ENCODE peak calls at places on chromosomes 7 and 10, in eight cellular contexts. One of them, this sample, is unnamed. For H3K4me1, the result is how much of the 10 kb centered on the place peaks cover.

GRCh38 chr10:114058297-114058696 is 14.6 kb downstream of the ADRB1 start:
- DNase-seq in psoas muscle: no peak
- DNase-seq in OCI-LY7: no peak
- DNase-seq in IMR-90: no peak
- DNase-seq in pancreas: no peak
- DNase-seq in CD8-positive, alpha-beta T cell: no peak
- DNase-seq in adrenal gland: no peak
- DNase-seq in cardiac muscle cell: peak
- DNase-seq in this sample: no peak

GRCh38 chr7:45696476-45696875 is 122.3 kb downstream of the ADCY1 start:
- DNase-seq in psoas muscle: no peak
- DNase-seq in OCI-LY7: no peak
- DNase-seq in IMR-90: no peak
- DNase-seq in pancreas: peak
- DNase-seq in CD8-positive, alpha-beta T cell: no peak
- DNase-seq in adrenal gland: no peak
- DNase-seq in cardiac muscle cell: no peak
- DNase-seq in this sample: no peak

GRCh38 chr10:114623661-114624294 is 34.3 kb downstream of the ABLIM1 start:
- DNase-seq in psoas muscle: no peak
- DNase-seq in OCI-LY7: no peak
- DNase-seq in IMR-90: peak
- DNase-seq in pancreas: no peak
- DNase-seq in CD8-positive, alpha-beta T cell: no peak
- DNase-seq in adrenal gland: peak
- DNase-seq in cardiac muscle cell: no peak
- DNase-seq in this sample: no peak

GRCh38 chr10:80454526-80455460 is 683 bp downstream of the TSPAN14 start:
- DNase-seq in psoas muscle: peak
- DNase-seq in OCI-LY7: peak
- DNase-seq in IMR-90: no peak
- DNase-seq in pancreas: peak
- DNase-seq in CD8-positive, alpha-beta T cell: no peak
- DNase-seq in adrenal gland: peak
- DNase-seq in cardiac muscle cell: peak
- DNase-seq in this sample: peak

GRCh38 chr7:107694395-107694794 is 33.8 kb downstream of the SLC26A4 start:
- DNase-seq in psoas muscle: no peak
- DNase-seq in OCI-LY7: no peak
- DNase-seq in IMR-90: peak
- DNase-seq in pancreas: no peak
- DNase-seq in CD8-positive, alpha-beta T cell: no peak
- DNase-seq in adrenal gland: no peak
- DNase-seq in cardiac muscle cell: no peak
- DNase-seq in this sample: no peak

GRCh38 chr7:3149961-3150516 is 106.4 kb upstream of the CARD11 start:
- DNase-seq in psoas muscle: no peak
- DNase-seq in OCI-LY7: peak
- DNase-seq in IMR-90: no peak
- DNase-seq in pancreas: no peak
- DNase-seq in CD8-positive, alpha-beta T cell: no peak
- DNase-seq in adrenal gland: no peak
- DNase-seq in cardiac muscle cell: no peak
- DNase-seq in this sample: no peak

GRCh38 chr10:124063736-124064135 is 29.7 kb downstream of the CHST15 start:
- DNase-seq in psoas muscle: no peak
- DNase-seq in OCI-LY7: peak
- DNase-seq in IMR-90: peak
- DNase-seq in pancreas: peak
- DNase-seq in CD8-positive, alpha-beta T cell: no peak
- DNase-seq in adrenal gland: peak
- DNase-seq in cardiac muscle cell: no peak
- DNase-seq in this sample: no peak

GRCh38 chr7:134996097-134996550 is 9.8 kb downstream of the AGBL3 start:
- DNase-seq in psoas muscle: no peak
- DNase-seq in OCI-LY7: no peak
- DNase-seq in IMR-90: peak
- DNase-seq in pancreas: no peak
- DNase-seq in CD8-positive, alpha-beta T cell: no peak
- DNase-seq in adrenal gland: no peak
- DNase-seq in cardiac muscle cell: no peak
- DNase-seq in this sample: no peak

GRCh38 chr10:88975377-88975720 is 15.2 kb upstream of the FAS start:
- DNase-seq in psoas muscle: no peak
- DNase-seq in OCI-LY7: no peak
- DNase-seq in IMR-90: no peak
- DNase-seq in pancreas: no peak
- DNase-seq in CD8-positive, alpha-beta T cell: no peak
- DNase-seq in adrenal gland: no peak
- DNase-seq in cardiac muscle cell: no peak
- DNase-seq in this sample: no peak

GRCh38 chr7:150945171-150945852 is 32.8 kb downstream of the KCNH2 start:
- DNase-seq in psoas muscle: no peak
- DNase-seq in OCI-LY7: no peak
- DNase-seq in IMR-90: no peak
- DNase-seq in pancreas: peak
- DNase-seq in CD8-positive, alpha-beta T cell: no peak
- DNase-seq in adrenal gland: no peak
- DNase-seq in cardiac muscle cell: no peak
- DNase-seq in this sample: no peak

GRCh38 chr10:80529604-80530003 is 8.1 kb upstream of the SH2D4B start:
- DNase-seq in psoas muscle: peak
- DNase-seq in OCI-LY7: no peak
- DNase-seq in IMR-90: peak
- DNase-seq in pancreas: no peak
- DNase-seq in CD8-positive, alpha-beta T cell: peak
- DNase-seq in adrenal gland: no peak
- DNase-seq in cardiac muscle cell: no peak
- DNase-seq in this sample: no peak

GRCh38 chr10:14371616-14372015 is 40.9 kb upstream of the FRMD4A start:
- DNase-seq in psoas muscle: no peak
- DNase-seq in OCI-LY7: no peak
- DNase-seq in IMR-90: no peak
- DNase-seq in pancreas: no peak
- DNase-seq in CD8-positive, alpha-beta T cell: no peak
- DNase-seq in adrenal gland: no peak
- DNase-seq in cardiac muscle cell: no peak
- DNase-seq in this sample: no peak

GRCh38 chr10:58651742-58652141 is 139.1 kb downstream of the BICC1 start:
- DNase-seq in psoas muscle: no peak
- DNase-seq in OCI-LY7: no peak
- DNase-seq in IMR-90: no peak
- DNase-seq in pancreas: no peak
- DNase-seq in CD8-positive, alpha-beta T cell: no peak
- DNase-seq in adrenal gland: no peak
- DNase-seq in cardiac muscle cell: no peak
- DNase-seq in this sample: no peak

GRCh38 chr7:44401692-44402091 is 76.3 kb upstream of the CAMK2B start:
- DNase-seq in psoas muscle: no peak
- DNase-seq in OCI-LY7: no peak
- DNase-seq in IMR-90: no peak
- DNase-seq in pancreas: no peak
- DNase-seq in CD8-positive, alpha-beta T cell: no peak
- DNase-seq in adrenal gland: no peak
- DNase-seq in cardiac muscle cell: no peak
- DNase-seq in this sample: no peak

GRCh38 chr7:33952824-33953223 is 47.5 kb downstream of the BMPER start:
- DNase-seq in psoas muscle: no peak
- DNase-seq in OCI-LY7: no peak
- DNase-seq in IMR-90: peak
- DNase-seq in pancreas: no peak
- DNase-seq in CD8-positive, alpha-beta T cell: no peak
- DNase-seq in adrenal gland: no peak
- DNase-seq in cardiac muscle cell: no peak
- DNase-seq in this sample: no peak

GRCh38 chr10:112689327-112689726 is 242.3 kb downstream of the VTI1A start:
- DNase-seq in psoas muscle: no peak
- DNase-seq in OCI-LY7: no peak
- DNase-seq in IMR-90: peak
- DNase-seq in pancreas: no peak
- DNase-seq in CD8-positive, alpha-beta T cell: no peak
- DNase-seq in adrenal gland: no peak
- DNase-seq in cardiac muscle cell: peak
- DNase-seq in this sample: no peak

GRCh38 chr10:88152720-88153119 is 289.3 kb downstream of the PTEN start:
- DNase-seq in psoas muscle: no peak
- DNase-seq in OCI-LY7: peak
- DNase-seq in IMR-90: peak
- DNase-seq in pancreas: no peak
- DNase-seq in CD8-positive, alpha-beta T cell: no peak
- DNase-seq in adrenal gland: peak
- DNase-seq in cardiac muscle cell: no peak
- DNase-seq in this sample: no peak

GRCh38 chr7:147022056-147022455 is 905.5 kb downstream of the CNTNAP2 start:
- DNase-seq in psoas muscle: no peak
- DNase-seq in OCI-LY7: no peak
- DNase-seq in IMR-90: no peak
- DNase-seq in pancreas: no peak
- DNase-seq in CD8-positive, alpha-beta T cell: no peak
- DNase-seq in adrenal gland: no peak
- DNase-seq in cardiac muscle cell: no peak
- DNase-seq in this sample: no peak

DNA sequence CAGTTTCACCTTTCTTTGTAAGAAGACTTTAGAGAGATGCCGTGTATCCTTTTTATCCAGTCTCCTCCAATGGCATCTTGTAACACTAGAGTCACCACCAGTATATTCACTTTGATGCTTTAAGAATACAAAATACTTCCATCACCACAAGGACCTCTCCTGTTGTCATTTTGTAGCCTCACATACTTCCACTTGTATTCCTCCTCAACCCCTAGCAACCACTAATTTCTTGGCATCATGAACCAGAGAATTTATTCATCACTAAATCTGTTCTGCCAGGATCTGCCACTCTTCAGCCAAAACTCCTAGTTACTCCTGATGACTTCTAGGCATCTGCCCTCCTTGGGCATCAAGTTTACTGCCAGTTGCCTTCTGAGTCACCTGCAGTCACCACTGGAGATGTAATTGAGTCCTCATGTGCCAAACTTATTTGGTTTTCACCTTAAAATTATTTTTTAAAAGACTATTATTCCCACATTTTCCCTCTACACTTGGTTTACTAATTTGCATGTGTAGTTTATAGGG is 906.9 kb downstream of the CNTNAP2 start:
- DNase-seq in psoas muscle: no peak
- DNase-seq in OCI-LY7: no peak
- DNase-seq in IMR-90: no peak
- DNase-seq in pancreas: no peak
- DNase-seq in CD8-positive, alpha-beta T cell: no peak
- DNase-seq in adrenal gland: no peak
- DNase-seq in cardiac muscle cell: no peak
- DNase-seq in this sample: no peak
- H3K4me1 ChIP-seq in psoas muscle: under half
- H3K4me1 ChIP-seq in OCI-LY7: under half
- H3K4me1 ChIP-seq in IMR-90: under half
- H3K4me1 ChIP-seq in pancreas: under half
- H3K4me1 ChIP-seq in CD8-positive, alpha-beta T cell: under half
- H3K4me1 ChIP-seq in adrenal gland: under half
- H3K4me1 ChIP-seq in cardiac muscle cell: under half
- H3K4me1 ChIP-seq in this sample: under half

DNA sequence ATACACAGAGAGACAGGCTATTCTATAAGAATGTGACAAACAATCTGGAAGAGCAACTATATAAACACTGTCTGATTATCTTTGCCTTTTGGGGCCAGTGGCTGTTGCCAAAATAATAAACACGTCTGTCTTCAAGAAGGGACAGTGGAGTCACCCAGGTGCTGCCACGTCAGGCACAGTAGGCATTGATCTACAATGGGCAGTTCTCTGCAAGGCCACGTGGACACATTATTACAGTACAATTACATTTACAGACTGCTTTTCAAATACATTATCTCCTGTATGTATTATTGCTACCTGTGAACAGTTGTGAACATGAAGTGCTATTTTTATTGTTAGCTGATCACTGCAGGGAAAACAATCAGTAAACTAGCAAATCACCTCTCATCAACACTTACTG is 14.0 kb downstream of the DNMBP start:
- DNase-seq in psoas muscle: no peak
- DNase-seq in OCI-LY7: no peak
- DNase-seq in IMR-90: no peak
- DNase-seq in pancreas: no peak
- DNase-seq in CD8-positive, alpha-beta T cell: no peak
- DNase-seq in adrenal gland: no peak
- DNase-seq in cardiac muscle cell: no peak
- DNase-seq in this sample: peak
- H3K4me1 ChIP-seq in psoas muscle: half or more
- H3K4me1 ChIP-seq in OCI-LY7: under half
- H3K4me1 ChIP-seq in IMR-90: under half
- H3K4me1 ChIP-seq in pancreas: under half
- H3K4me1 ChIP-seq in CD8-positive, alpha-beta T cell: under half
- H3K4me1 ChIP-seq in adrenal gland: under half
- H3K4me1 ChIP-seq in cardiac muscle cell: under half
- H3K4me1 ChIP-seq in this sample: under half

GRCh38 chr10:79098061-79098460 is 29.3 kb downstream of the ZMIZ1 start:
- DNase-seq in psoas muscle: no peak
- DNase-seq in OCI-LY7: no peak
- DNase-seq in IMR-90: no peak
- DNase-seq in pancreas: no peak
- DNase-seq in CD8-positive, alpha-beta T cell: no peak
- DNase-seq in adrenal gland: no peak
- DNase-seq in cardiac muscle cell: no peak
- DNase-seq in this sample: no peak

GRCh38 chr10:79101560-79101971 is 32.8 kb downstream of the ZMIZ1 start:
- DNase-seq in psoas muscle: no peak
- DNase-seq in OCI-LY7: peak
- DNase-seq in IMR-90: no peak
- DNase-seq in pancreas: no peak
- DNase-seq in CD8-positive, alpha-beta T cell: no peak
- DNase-seq in adrenal gland: no peak
- DNase-seq in cardiac muscle cell: no peak
- DNase-seq in this sample: no peak

GRCh38 chr10:79098596-79099015 is 29.8 kb downstream of the ZMIZ1 start:
- DNase-seq in psoas muscle: no peak
- DNase-seq in OCI-LY7: peak
- DNase-seq in IMR-90: peak
- DNase-seq in pancreas: no peak
- DNase-seq in CD8-positive, alpha-beta T cell: no peak
- DNase-seq in adrenal gland: no peak
- DNase-seq in cardiac muscle cell: no peak
- DNase-seq in this sample: peak

GRCh38 chr10:79100761-79101160 is 32.0 kb downstream of the ZMIZ1 start:
- DNase-seq in psoas muscle: no peak
- DNase-seq in OCI-LY7: peak
- DNase-seq in IMR-90: no peak
- DNase-seq in pancreas: no peak
- DNase-seq in CD8-positive, alpha-beta T cell: no peak
- DNase-seq in adrenal gland: no peak
- DNase-seq in cardiac muscle cell: no peak
- DNase-seq in this sample: no peak

GRCh38 chr10:79099898-79100448 is 31.2 kb downstream of the ZMIZ1 start:
- DNase-seq in psoas muscle: no peak
- DNase-seq in OCI-LY7: no peak
- DNase-seq in IMR-90: no peak
- DNase-seq in pancreas: no peak
- DNase-seq in CD8-positive, alpha-beta T cell: no peak
- DNase-seq in adrenal gland: no peak
- DNase-seq in cardiac muscle cell: no peak
- DNase-seq in this sample: no peak
- H3K4me1 ChIP-seq in psoas muscle: half or more
- H3K4me1 ChIP-seq in OCI-LY7: half or more
- H3K4me1 ChIP-seq in IMR-90: half or more
- H3K4me1 ChIP-seq in pancreas: under half
- H3K4me1 ChIP-seq in CD8-positive, alpha-beta T cell: under half
- H3K4me1 ChIP-seq in adrenal gland: half or more
- H3K4me1 ChIP-seq in cardiac muscle cell: half or more
- H3K4me1 ChIP-seq in this sample: under half

GRCh38 chr10:3027866-3028265 is 39.5 kb upstream of the PFKP start:
- DNase-seq in psoas muscle: no peak
- DNase-seq in OCI-LY7: no peak
- DNase-seq in IMR-90: no peak
- DNase-seq in pancreas: no peak
- DNase-seq in CD8-positive, alpha-beta T cell: no peak
- DNase-seq in adrenal gland: no peak
- DNase-seq in cardiac muscle cell: no peak
- DNase-seq in this sample: no peak
- H3K4me1 ChIP-seq in psoas muscle: under half
- H3K4me1 ChIP-seq in OCI-LY7: under half
- H3K4me1 ChIP-seq in IMR-90: under half
- H3K4me1 ChIP-seq in pancreas: under half
- H3K4me1 ChIP-seq in CD8-positive, alpha-beta T cell: under half
- H3K4me1 ChIP-seq in adrenal gland: under half
- H3K4me1 ChIP-seq in cardiac muscle cell: under half
- H3K4me1 ChIP-seq in this sample: under half

This sample was measured in Karpas-422.